ENCODE peak calls at places on chromosomes 11 and 22, in five cellular contexts. U, V, P, N and C are unnamed samples.

GRCh38 chr11:90476442-90477007 is 253.7 kb upstream of the CHORDC1 start:
- DNase-seq in U (no peak), V (no peak), P (peak), N (peak), C (no peak)

GRCh38 chr11:118305726-118306125 is 1.2 kb downstream of the CD3E start:
- DNase-seq in U (no peak), V (peak), P (no peak), N (no peak), C (no peak)

GRCh38 chr11:120225372-120225909 is 14.5 kb upstream of the POU2F3 start:
- DNase-seq in U (no peak), V (no peak), P (peak), N (peak), C (no peak)

GRCh38 chr11:47276923-47277322 is 7.0 kb downstream of the MADD start:
- DNase-seq in U (no peak), V (no peak), P (no peak), N (no peak), C (no peak)

GRCh38 chr11:65478411-65479183 is 20.2 kb upstream of the MALAT1 start:
- DNase-seq in U (peak), V (no peak), P (peak), N (peak), C (no peak)

GRCh38 chr22:29072193-29072978 is 449 bp upstream of the KREMEN1 start:
- DNase-seq in U (peak), V (peak), P (peak), N (peak), C (peak)

GRCh38 chr11:59901306-59901705 is 22.7 kb downstream of the OOSP3 start:
- DNase-seq in U (no peak), V (no peak), P (peak), N (peak), C (no peak)

GRCh38 chr11:133784359-133784758 is 61.0 kb downstream of the SPATA19 start:
- DNase-seq in U (no peak), V (no peak), P (no peak), N (no peak), C (no peak)

GRCh38 chr11:128324531-128325141 is 262.7 kb downstream of the ETS1 start:
- DNase-seq in U (no peak), V (peak), P (no peak), N (no peak), C (no peak)

GRCh38 chr11:63010934-63011439 is 4.7 kb downstream of the SLC22A8 start:
- DNase-seq in U (no peak), V (no peak), P (no peak), N (no peak), C (no peak)

GRCh38 chr11:130600616-130601015 is 152.2 kb downstream of the ADAMTS15 start:
- DNase-seq in U (no peak), V (no peak), P (no peak), N (no peak), C (no peak)

GRCh38 chr11:65448418-65449196 is 26.0 kb downstream of the NEAT1 start:
- DNase-seq in U (peak), V (no peak), P (peak), N (peak), C (no peak)

GRCh38 chr11:22466809-22467208 is 128.6 kb downstream of the SLC17A6 start:
- DNase-seq in U (peak), V (no peak), P (peak), N (peak), C (no peak)

GRCh38 chr11:96134622-96135021 is 208.4 kb downstream of the MAML2 start:
- DNase-seq in U (no peak), V (no peak), P (peak), N (no peak), C (no peak)

DNA sequence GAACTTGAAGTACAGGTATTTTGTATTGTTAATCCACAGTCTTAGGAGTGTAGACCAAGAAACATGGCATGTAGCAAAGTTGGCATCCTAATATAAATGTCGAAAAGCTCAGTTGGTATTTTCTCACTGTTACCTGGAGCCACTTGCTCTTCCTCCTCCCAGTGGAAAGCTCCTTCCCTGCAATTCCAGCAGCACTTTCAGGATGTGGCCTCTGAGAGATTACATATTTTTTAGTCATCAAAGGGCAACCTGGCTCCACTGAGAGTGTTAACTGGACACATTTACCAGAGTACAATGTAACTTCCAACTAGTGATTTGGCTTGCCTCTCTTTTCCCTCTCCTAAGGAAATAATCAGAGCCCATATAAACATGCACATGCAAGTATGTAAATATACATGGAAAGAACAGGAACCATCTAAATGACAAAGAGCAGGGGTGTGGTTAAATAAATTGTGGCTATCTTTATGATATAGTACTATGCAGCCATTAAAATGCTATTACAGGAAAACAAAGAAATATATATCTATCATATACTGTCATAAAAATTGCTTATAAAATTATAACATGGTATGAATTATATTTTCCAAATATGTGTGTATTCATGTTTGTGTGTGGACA is 14.2 kb upstream of the EED start:
- DNase-seq in U (no peak), V (no peak), P (no peak), N (no peak), C (no peak)
- TF ChIP-seq CTCF in U (no peak), V (no peak), P (no peak), N (no peak), C (no peak)

GRCh38 chr11:18264677-18265542 is 1.2 kb upstream of the SAA1 start:
- DNase-seq in U (no peak), V (no peak), P (no peak), N (no peak), C (no peak)

GRCh38 chr11:18265949-18266348 is at the start of gene SAA1:
- DNase-seq in U (no peak), V (no peak), P (peak), N (peak), C (no peak)

GRCh38 chr11:18271206-18271605 is 5.1 kb downstream of the SAA1 start:
- DNase-seq in U (no peak), V (no peak), P (no peak), N (no peak), C (no peak)

DNA sequence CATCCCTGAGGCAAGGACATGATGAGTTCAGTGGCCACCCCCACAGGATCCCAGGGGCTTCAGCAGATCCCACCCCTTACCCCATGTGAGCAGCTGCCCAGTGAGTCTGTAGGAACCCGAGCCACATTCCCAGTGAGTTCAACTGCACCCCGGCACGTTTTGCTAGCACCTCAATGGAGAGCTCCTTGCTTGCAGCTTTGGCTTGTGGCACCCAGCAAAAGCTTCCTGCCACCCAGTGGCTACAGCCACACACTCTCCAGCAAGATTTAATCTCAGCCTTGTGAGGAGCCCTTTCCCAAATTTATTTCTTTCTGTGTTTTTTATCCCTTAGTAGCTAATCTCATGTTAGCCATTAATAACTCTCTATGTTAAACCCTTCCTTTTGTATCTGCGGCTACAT is 4.0 kb downstream of the SAA1 start:
- DNase-seq in U (no peak), V (no peak), P (no peak), N (no peak), C (no peak)
- TF ChIP-seq CTCF in U (no peak), V (no peak), P (no peak), N (no peak), C (no peak)

DNA sequence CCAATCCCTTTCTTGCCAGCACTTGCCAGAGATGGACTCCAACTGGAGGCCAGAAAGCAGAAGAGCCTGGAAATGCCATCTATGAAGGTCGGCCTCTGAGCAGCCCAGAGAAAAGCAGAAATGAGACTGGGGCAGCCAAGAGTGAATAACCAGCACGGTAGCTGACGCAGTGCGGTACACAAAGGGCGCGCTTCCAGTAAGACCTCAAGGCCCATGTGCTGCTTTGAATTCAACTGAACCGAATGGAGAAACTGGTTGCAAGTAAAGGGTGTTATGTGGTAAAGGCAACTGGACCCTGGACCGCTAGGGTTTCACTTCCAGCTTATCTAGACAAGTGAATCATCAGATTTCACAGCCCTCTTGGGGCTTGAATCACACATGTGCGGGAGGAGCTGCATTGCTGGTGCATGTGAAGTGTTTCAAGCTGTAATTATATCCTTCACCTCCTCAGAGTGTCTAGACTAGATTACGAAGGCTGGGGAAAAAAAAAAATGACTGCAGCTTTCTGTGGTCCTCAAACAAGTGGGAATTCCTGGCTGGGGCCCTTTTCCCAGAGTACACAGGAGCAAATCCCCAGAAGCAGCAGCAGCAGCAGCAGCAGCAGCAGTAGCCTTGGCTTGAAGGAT is 128.9 kb downstream of the CCDC34 start:
- DNase-seq in U (peak), V (no peak), P (peak), N (peak), C (no peak)
- TF ChIP-seq CTCF in U (peak), V (no peak), P (peak), N (peak), C (no peak)

GRCh38 chr11:66497206-66497605 is 13.2 kb upstream of the BBS1 start:
- DNase-seq in U (no peak), V (no peak), P (no peak), N (no peak), C (no peak)

GRCh38 chr11:66494935-66495334 is 14.7 kb downstream of the DPP3 start:
- DNase-seq in U (no peak), V (no peak), P (no peak), N (no peak), C (no peak)

GRCh38 chr11:66493124-66493523 is 12.9 kb downstream of the DPP3 start:
- DNase-seq in U (no peak), V (no peak), P (no peak), N (no peak), C (no peak)

GRCh38 chr11:66494458-66494857 is 14.2 kb downstream of the DPP3 start:
- DNase-seq in U (no peak), V (no peak), P (no peak), N (no peak), C (no peak)

GRCh38 chr11:66495401-66495844 is 15.0 kb upstream of the BBS1 start:
- DNase-seq in U (no peak), V (no peak), P (no peak), N (no peak), C (no peak)
- TF ChIP-seq CTCF in U (no peak), V (no peak), P (peak), N (peak), C (peak)